ENCODE peak calls at places on chromosomes 2 and 18, in nine cellular contexts. R is stimulated activated CD4-positive, alpha-beta T cell treated with anti-CD3 and anti-CD28 coated beads, Interleukin-1b, Interleukin-23, amount 100 ng/mL, for 24 hours; X is epithelial cell of esophagus; P is stimulated activated effector memory CD8-positive, alpha-beta T cell treated with anti-CD3 and anti-CD28 coated beads, Interleukin-12 subunit alpha, Interleukin-12 subunit beta, amount 100 ng/mL, for 72 hours; I is foreskin fibroblast; V is HTR-8/SVneo; J is aorta; D is endothelial cell; B is A549. S is an unnamed sample.

GRCh38 chr2:85112906-85113625 is 20.1 kb upstream of the TCF7L1 start:
- DNase-seq in J (no peak), R (no peak), B (no peak), V (no peak), D (no peak), P (no peak), X (peak; percentile 75), I (no peak), S (no peak)

GRCh38 chr18:79410731-79411613 is 15.2 kb downstream of the NFATC1 start:
- DNase-seq in R (no peak), B (no peak), V (no peak), X (no peak), D (no peak), P (no peak), J (peak; percentile 51), I (no peak), S (no peak)

GRCh38 chr2:27664245-27664574 is 521 bp downstream of the SLC4A1AP start:
- DNase-seq in J (no peak), V (no peak), P (no peak), D (no peak), R (no peak), X (no peak), B (no peak), I (no peak), S (no peak)

GRCh38 chr2:70647873-70648481 is 94.4 kb upstream of the TGFA start:
- DNase-seq in V (peak; percentile 62), X (peak; percentile 79), I (peak; percentile 72), D (peak; percentile 88), P (peak; percentile 86), B (peak; percentile 72), R (peak; percentile 42), J (peak; percentile 60), S (peak; percentile 72)

GRCh38 chr2:158202151-158202778 is 100.6 kb downstream of the UPP2 start:
- DNase-seq in V (peak; percentile 14), B (no peak), J (no peak), X (peak; percentile 58), D (no peak), I (no peak), P (no peak), R (no peak), S (no peak)

GRCh38 chr2:240426797-240427721 is 8.4 kb upstream of the GPC1 start:
- DNase-seq in V (no peak), P (no peak), B (peak; percentile 66), X (peak; percentile 93), J (peak; percentile 30), D (no peak), R (no peak), I (peak; percentile 55), S (no peak)

GRCh38 chr2:67854103-67854502 is 208.7 kb downstream of the C1D start:
- DNase-seq in J (no peak), B (no peak), I (peak; percentile 70), V (no peak), X (peak; percentile 16), D (no peak), P (no peak), R (no peak), S (no peak)

GRCh38 chr18:71485578-71485977 is 1058.6 kb downstream of the CBLN2 start:
- DNase-seq in V (no peak), D (no peak), B (no peak), P (no peak), R (no peak), I (peak; percentile 68), X (no peak), J (no peak), S (no peak)

GRCh38 chr2:24015562-24016375 is 5.9 kb downstream of the MFSD2B start:
- DNase-seq in B (peak; percentile 95), V (peak; percentile 74), D (no peak), R (no peak), I (peak; percentile 85), J (no peak), P (no peak), X (peak; percentile 89), S (peak; percentile 45)

GRCh38 chr2:210753386-210753785 is 197.0 kb downstream of the CPS1 start:
- DNase-seq in D (no peak), J (no peak), B (no peak), I (no peak), P (no peak), R (no peak), X (no peak), V (no peak), S (no peak)

GRCh38 chr2:114022360-114023085 is 132.6 kb downstream of the ACTR3 start:
- DNase-seq in I (peak; percentile 19), J (no peak), X (peak; percentile 94), V (no peak), R (no peak), D (no peak), B (peak; percentile 43), P (no peak), S (no peak)

GRCh38 chr2:83081835-83082522 is 1377.1 kb downstream of the SUCLG1 start:
- DNase-seq in D (peak; percentile 15), J (no peak), R (no peak), X (peak; percentile 55), P (no peak), B (no peak), I (peak; percentile 90), V (peak; percentile 63), S (no peak)

GRCh38 chr2:150916434-150916833 is 345.2 kb downstream of the RBM43 start:
- DNase-seq in J (no peak), P (no peak), D (no peak), R (no peak), X (no peak), B (no peak), I (no peak), V (no peak), S (no peak)

GRCh38 chr2:233940376-233941276 is 23.5 kb downstream of the TRPM8 start:
- DNase-seq in I (no peak), P (no peak), X (no peak), D (no peak), B (no peak), J (no peak), V (no peak), R (no peak), S (no peak)

GRCh38 chr18:55775972-55776371 is 188.0 kb upstream of the TCF4 start:
- DNase-seq in X (no peak), I (no peak), P (no peak), D (no peak), V (no peak), J (no peak), B (no peak), R (no peak), S (no peak)

GRCh38 chr2:74584088-74584645 is 29.6 kb downstream of the DOK1 start:
- DNase-seq in B (no peak), J (no peak), D (no peak), R (no peak), I (peak; percentile 51), V (no peak), X (peak; percentile 45), P (peak; percentile 63), S (no peak)

GRCh38 chr2:64766841-64767669 is 113.3 kb upstream of the SERTAD2 start:
- DNase-seq in R (no peak), D (no peak), I (peak; percentile 48), V (no peak), X (no peak), B (no peak), P (no peak), J (no peak), S (no peak)

GRCh38 chr2:23549821-23550535 is 165.0 kb downstream of the KLHL29 start:
- DNase-seq in P (no peak), B (no peak), I (no peak), X (no peak), R (no peak), D (no peak), V (no peak), J (no peak), S (no peak)

GRCh38 chr2:51263921-51264320 is 232.0 kb upstream of the NRXN1 start:
- DNase-seq in B (no peak), X (no peak), P (no peak), D (no peak), V (no peak), R (no peak), I (no peak), J (no peak), S (no peak)

GRCh38 chr2:128623776-128624424 is 305.2 kb upstream of the HS6ST1 start:
- DNase-seq in D (no peak), J (no peak), V (peak; percentile 78), X (no peak), R (no peak), P (peak; percentile 51), I (peak; percentile 93), B (no peak), S (no peak)

GRCh38 chr2:199465988-199466703 is 8.4 kb upstream of the SATB2 start:
- DNase-seq in D (no peak), V (no peak), P (no peak), X (no peak), I (no peak), B (no peak), R (no peak), J (no peak), S (no peak)

GRCh38 chr2:109473006-109473380 is 140.8 kb downstream of the SEPTIN10 start:
- DNase-seq in I (no peak), V (no peak), D (no peak), X (peak; percentile 46), R (no peak), P (no peak), J (no peak), B (no peak), S (no peak)

GRCh38 chr18:62399306-62399705 is 74.2 kb downstream of the TNFRSF11A start:
- DNase-seq in V (no peak), X (no peak), R (no peak), P (no peak), J (no peak), I (no peak), B (no peak), D (no peak), S (no peak)

GRCh38 chr2:74756356-74756890 is 77.5 kb upstream of the HK2 start:
- DNase-seq in V (no peak), I (peak; percentile 37), J (no peak), X (no peak), P (no peak), B (peak; percentile 14), R (no peak), D (no peak), S (no peak)

GRCh38 chr2:61853086-61853847 is 593 bp downstream of the FAM161A start:
- DNase-seq in D (no peak), P (no peak), I (peak; percentile 19), J (no peak), X (peak; percentile 10), V (peak; percentile 79), B (peak; percentile 77), R (no peak), S (peak; percentile 80)

GRCh38 chr2:241813806-241814570 is 5.0 kb downstream of the NEU4 start:
- DNase-seq in X (no peak), I (no peak), P (peak; percentile 47), B (no peak), D (no peak), J (no peak), V (no peak), R (no peak), S (no peak)

GRCh38 chr2:75605770-75606535 is 40.6 kb upstream of the MRPL19 start:
- DNase-seq in R (no peak), D (no peak), P (no peak), X (peak; percentile 95), V (peak; percentile 77), B (peak; percentile 70), I (peak; percentile 98), J (no peak), S (peak; percentile 38)

GRCh38 chr2:165874445-165875039 is 79.0 kb downstream of the TTC21B start:
- DNase-seq in I (peak; percentile 75), P (no peak), J (no peak), V (peak; percentile 39), R (no peak), B (peak; percentile 58), D (no peak), X (peak; percentile 76), S (peak; percentile 56)

GRCh38 chr2:202754936-202755335 is 116.6 kb downstream of the ICA1L start:
- DNase-seq in V (no peak), B (no peak), X (no peak), R (no peak), P (no peak), I (no peak), D (no peak), J (no peak), S (no peak)

GRCh38 chr2:25506226-25506625 is 164.5 kb upstream of the DNMT3A start:
- DNase-seq in R (no peak), B (no peak), D (no peak), X (peak; percentile 53), I (no peak), V (no peak), J (no peak), P (no peak), S (no peak)

GRCh38 chr2:6864938-6865345 is 765 bp downstream of the CMPK2 start:
- DNase-seq in I (peak; percentile 25), P (no peak), J (no peak), X (no peak), B (peak; percentile 11), R (no peak), D (no peak), V (no peak), S (no peak)